ENCODE peak calls at places on chromosomes 16 and 17, in nine cellular contexts. B is pancreas, V is ovary, W is WERI-Rb-1, F is stomach, H is esophagus squamous epithelium, X is PC-3, Z is H7, S is mesenchymal stem cell. L is an unnamed sample. For H3K27me3, the result is how much of the 10 kb centered on the place peaks cover.

GRCh38 chr17:2412561-2413021 is 11.7 kb upstream of the MNT start:
- DNase-seq in F (no peak), H (no peak), S (peak), B (peak), X (no peak), V (peak), W (no peak), Z (peak), L (no peak)

GRCh38 chr17:68777243-68777855 is 176.2 kb upstream of the FAM20A start:
- DNase-seq in B (no peak), F (peak), W (peak), X (peak), S (peak), V (no peak), Z (peak), H (no peak), L (no peak)

GRCh38 chr16:11613381-11614303 is 26.9 kb upstream of the LITAF start:
- DNase-seq in H (peak), B (no peak), S (peak), F (peak), V (no peak), X (peak), Z (no peak), W (no peak), L (no peak)

GRCh38 chr16:85083051-85083639 is 29.1 kb downstream of the CIBAR2 start:
- DNase-seq in V (no peak), Z (peak), B (no peak), W (no peak), X (no peak), S (no peak), F (no peak), H (no peak), L (no peak)

GRCh38 chr16:50884066-50884860 is 142.4 kb downstream of the CYLD start:
- DNase-seq in X (peak), H (no peak), V (no peak), W (peak), F (no peak), S (no peak), Z (peak), B (peak), L (no peak)

GRCh38 chr17:67557921-67558320 is 159.8 kb upstream of the NOL11 start:
- DNase-seq in B (no peak), Z (no peak), S (peak), H (no peak), W (peak), V (no peak), X (no peak), F (no peak), L (no peak)

GRCh38 chr17:29155235-29155965 is 24.8 kb downstream of the MYO18A start:
- DNase-seq in S (peak), F (peak), X (peak), Z (peak), W (no peak), B (peak), V (no peak), H (no peak), L (no peak)

GRCh38 chr17:34249497-34249877 is 5.6 kb upstream of the CCL2 start:
- DNase-seq in F (no peak), W (no peak), S (no peak), V (no peak), X (no peak), B (no peak), H (no peak), Z (no peak), L (no peak)

GRCh38 chr17:4498461-4499397 is at the start of gene SPNS2:
- DNase-seq in V (peak), F (peak), X (peak), H (no peak), Z (peak), W (peak), S (peak), B (peak), L (peak)

GRCh38 chr17:81735181-81736102 is 23.4 kb downstream of the SLC25A10 start:
- DNase-seq in B (peak), Z (no peak), V (peak), W (no peak), H (no peak), F (peak), X (peak), S (peak), L (no peak)

GRCh38 chr17:17179371-17179827 is 26.7 kb downstream of the PLD6 start:
- DNase-seq in F (no peak), S (no peak), X (no peak), W (no peak), H (no peak), B (no peak), V (no peak), Z (no peak), L (no peak)

GRCh38 chr17:42670199-42670924 is 6.4 kb downstream of the PLEKHH3 start:
- DNase-seq in H (no peak), V (no peak), X (no peak), B (peak), W (no peak), S (no peak), Z (peak), F (no peak), L (peak)

GRCh38 chr17:81427446-81428120 is 32.3 kb downstream of the BAHCC1 start:
- DNase-seq in H (no peak), F (peak), B (peak), Z (no peak), S (no peak), X (no peak), V (no peak), W (no peak), L (no peak)

GRCh38 chr17:72193395-72194106 is 72.7 kb downstream of the SOX9 start:
- DNase-seq in X (no peak), B (no peak), V (no peak), S (no peak), H (no peak), F (no peak), Z (no peak), W (no peak), L (no peak)

GRCh38 chr16:75254359-75254837 is 3.0 kb upstream of the BCAR1 start:
- DNase-seq in B (no peak), Z (no peak), F (no peak), W (peak), X (peak), S (peak), V (no peak), H (no peak), L (no peak)

GRCh38 chr16:87576191-87576590 is 26.1 kb upstream of the JPH3 start:
- DNase-seq in F (no peak), V (no peak), W (no peak), Z (peak), X (no peak), B (no peak), S (no peak), H (no peak), L (no peak)

GRCh38 chr16:66900721-66901441 is 17.8 kb downstream of the CDH16 start:
- DNase-seq in W (peak), S (no peak), B (no peak), X (no peak), F (no peak), V (peak), H (no peak), Z (peak), L (no peak)

GRCh38 chr17:10699861-10700260 is 2.5 kb downstream of the ADPRM start:
- DNase-seq in W (no peak), B (no peak), X (no peak), S (peak), F (no peak), Z (no peak), V (no peak), H (no peak), L (peak)

GRCh38 chr16:89555780-89556179 is 4.7 kb upstream of the RPL13 start:
- DNase-seq in W (no peak), X (no peak), H (no peak), V (no peak), Z (no peak), S (no peak), B (no peak), F (no peak), L (no peak)

GRCh38 chr16:848510-849253 is 48.1 kb upstream of the GNG13 start:
- DNase-seq in S (no peak), H (no peak), V (no peak), F (no peak), Z (no peak), X (no peak), B (no peak), W (no peak), L (no peak)

GRCh38 chr16:28067604-28068382 is 4.3 kb upstream of the GSG1L start:
- DNase-seq in X (no peak), F (no peak), V (no peak), B (no peak), Z (no peak), W (no peak), H (no peak), S (no peak), L (no peak)

GRCh38 chr16:24257965-24258364 is 1.8 kb downstream of the CACNG3 start:
- DNase-seq in F (no peak), B (no peak), H (no peak), X (no peak), V (no peak), Z (peak), W (no peak), S (no peak), L (no peak)

GRCh38 chr17:37605813-37606505 is 3.3 kb downstream of the SYNRG start:
- DNase-seq in W (no peak), Z (no peak), S (no peak), B (no peak), V (no peak), H (no peak), F (no peak), X (no peak), L (peak)

GRCh38 chr17:81831563-81831956 is 1.5 kb downstream of the MCRIP1 start:
- DNase-seq in W (no peak), Z (no peak), F (no peak), S (no peak), V (no peak), H (no peak), B (no peak), X (no peak), L (no peak)

GRCh38 chr16:67244387-67245188 is 2.7 kb downstream of the FHOD1 start:
- DNase-seq in W (no peak), B (peak), Z (no peak), F (peak), H (peak), V (peak), S (peak), X (peak), L (peak)

GRCh38 chr17:75596320-75597087 is 8.9 kb downstream of the MYO15B start:
- DNase-seq in S (no peak), V (no peak), Z (peak), F (no peak), H (no peak), W (peak), X (no peak), B (no peak), L (no peak)

GRCh38 chr17:78237403-78238012 is 6.1 kb downstream of the TMEM235 start:
- DNase-seq in S (no peak), X (no peak), Z (no peak), F (peak), B (no peak), W (no peak), H (no peak), V (peak), L (no peak)

GRCh38 chr16:84007946-84008345 is 34.6 kb downstream of the SLC38A8 start:
- DNase-seq in H (no peak), Z (no peak), X (no peak), B (no peak), W (no peak), V (no peak), S (no peak), F (no peak), L (no peak)
- H3K27me3 ChIP-seq in H (under half), Z (under half), X (under half), B (under half), W (under half), V (under half), S (half or more), F (under half), L (under half)

GRCh38 chr17:48384164-48384563 is 45.9 kb downstream of the SKAP1 start:
- DNase-seq in F (no peak), S (no peak), X (no peak), Z (no peak), B (no peak), V (no peak), W (no peak), H (no peak), L (no peak)
- H3K27me3 ChIP-seq in F (under half), S (under half), X (under half), Z (under half), B (under half), V (under half), W (half or more), H (under half), L (under half)

GRCh38 chr17:48642843-48643696 is 16.9 kb upstream of the HOXB9 start:
- DNase-seq in W (no peak), V (no peak), S (no peak), H (no peak), B (no peak), Z (peak), F (no peak), X (no peak), L (no peak)
- H3K27me3 ChIP-seq in W (half or more), V (under half), S (half or more), H (under half), B (under half), Z (half or more), F (under half), X (under half), L (under half)

GRCh38 chr17:9006175-9006767 is 15.0 kb upstream of the NTN1 start:
- DNase-seq in S (no peak), V (no peak), W (no peak), H (no peak), F (no peak), X (no peak), B (no peak), Z (no peak), L (no peak)

GRCh38 chr17:9009737-9010136 is 11.6 kb upstream of the NTN1 start:
- DNase-seq in F (no peak), X (no peak), V (no peak), S (no peak), H (no peak), B (no peak), W (no peak), Z (no peak), L (no peak)

GRCh38 chr17:9007052-9007714 is 14.1 kb upstream of the NTN1 start:
- DNase-seq in W (no peak), B (no peak), F (no peak), H (no peak), S (no peak), X (no peak), Z (no peak), V (no peak), L (no peak)

GRCh38 chr17:9011001-9011400 is 10.3 kb upstream of the NTN1 start:
- DNase-seq in V (no peak), B (no peak), W (no peak), S (no peak), F (no peak), X (no peak), Z (no peak), H (no peak), L (no peak)

DNA sequence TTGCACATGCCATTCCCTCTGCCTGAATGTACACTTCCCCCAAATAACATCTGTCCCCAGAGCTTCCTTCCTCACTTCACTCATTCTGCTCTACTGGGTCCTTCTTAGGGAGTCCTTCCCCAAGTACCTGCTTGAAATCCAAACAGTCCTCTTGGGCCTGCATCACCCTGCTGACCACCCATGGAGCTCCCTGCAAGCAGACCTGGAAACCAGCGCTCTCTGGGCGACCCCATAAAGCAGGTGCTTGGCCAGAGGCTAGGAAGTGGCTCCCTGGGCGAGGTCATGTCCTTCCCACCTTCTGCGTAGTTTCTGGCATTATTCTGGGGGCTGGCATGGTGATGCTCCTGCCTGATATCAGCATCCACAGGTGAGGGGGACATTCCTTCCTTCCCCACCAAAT is 12.2 kb upstream of the NTN1 start:
- DNase-seq in W (no peak), B (no peak), Z (no peak), V (no peak), F (no peak), S (no peak), X (no peak), H (no peak), L (no peak)
- H3K27me3 ChIP-seq in W (under half), B (under half), Z (under half), V (under half), F (under half), S (half or more), X (under half), H (under half), L (under half)

GRCh38 chr17:49975531-49975930 is 6.5 kb downstream of the DLX4 start:
- DNase-seq in S (no peak), Z (no peak), W (peak), F (no peak), V (no peak), H (no peak), B (no peak), X (no peak), L (no peak)

GRCh38 chr17:49978501-49978900 is 9.5 kb downstream of the DLX4 start:
- DNase-seq in H (no peak), X (no peak), Z (no peak), V (no peak), F (no peak), W (no peak), S (no peak), B (no peak), L (no peak)

GRCh38 chr17:49977463-49978389 is 8.7 kb downstream of the DLX4 start:
- DNase-seq in V (no peak), X (no peak), F (no peak), B (no peak), H (no peak), Z (peak), S (no peak), W (no peak), L (no peak)

GRCh38 chr17:49976828-49977202 is 7.8 kb downstream of the DLX4 start:
- DNase-seq in V (no peak), X (no peak), F (no peak), W (no peak), B (no peak), S (no peak), H (no peak), Z (no peak), L (no peak)

GRCh38 chr17:49976163-49976827 is 7.3 kb downstream of the DLX4 start:
- DNase-seq in B (peak), Z (no peak), H (no peak), X (no peak), W (peak), V (no peak), F (no peak), S (no peak), L (no peak)
- H3K27me3 ChIP-seq in B (under half), Z (half or more), H (under half), X (under half), W (under half), V (under half), F (under half), S (half or more), L (under half)

DNA sequence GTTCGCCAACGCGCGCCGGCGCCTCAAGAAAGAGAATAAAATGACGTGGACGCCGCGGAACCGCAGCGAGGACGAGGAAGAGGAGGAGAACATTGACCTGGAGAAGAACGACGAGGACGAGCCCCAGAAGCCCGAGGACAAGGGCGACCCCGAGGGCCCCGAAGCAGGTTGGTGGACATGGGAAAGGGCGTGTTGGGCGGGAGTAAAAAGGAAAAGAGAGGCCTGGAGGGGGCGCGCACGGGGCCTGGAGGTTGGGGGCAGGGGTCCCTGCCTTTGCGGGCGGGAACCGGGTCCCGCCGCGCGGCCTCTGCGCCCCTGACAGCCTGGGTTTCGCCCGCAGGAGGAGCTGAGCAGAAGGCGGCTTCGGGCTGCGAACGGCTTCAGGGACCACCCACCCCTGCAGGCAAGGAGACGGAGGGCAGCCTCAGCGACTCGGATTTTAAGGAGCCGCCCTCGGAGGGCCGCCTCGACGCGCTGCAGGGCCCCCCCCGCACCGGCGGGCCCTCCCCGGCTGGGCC is 2.1 kb downstream of the IRX5 start:
- DNase-seq in V (no peak), B (no peak), H (no peak), F (no peak), W (no peak), X (no peak), Z (peak), S (no peak), L (no peak)
- H3K27me3 ChIP-seq in V (under half), B (under half), H (under half), F (under half), W (under half), X (half or more), Z (half or more), S (under half), L (half or more)

DNA sequence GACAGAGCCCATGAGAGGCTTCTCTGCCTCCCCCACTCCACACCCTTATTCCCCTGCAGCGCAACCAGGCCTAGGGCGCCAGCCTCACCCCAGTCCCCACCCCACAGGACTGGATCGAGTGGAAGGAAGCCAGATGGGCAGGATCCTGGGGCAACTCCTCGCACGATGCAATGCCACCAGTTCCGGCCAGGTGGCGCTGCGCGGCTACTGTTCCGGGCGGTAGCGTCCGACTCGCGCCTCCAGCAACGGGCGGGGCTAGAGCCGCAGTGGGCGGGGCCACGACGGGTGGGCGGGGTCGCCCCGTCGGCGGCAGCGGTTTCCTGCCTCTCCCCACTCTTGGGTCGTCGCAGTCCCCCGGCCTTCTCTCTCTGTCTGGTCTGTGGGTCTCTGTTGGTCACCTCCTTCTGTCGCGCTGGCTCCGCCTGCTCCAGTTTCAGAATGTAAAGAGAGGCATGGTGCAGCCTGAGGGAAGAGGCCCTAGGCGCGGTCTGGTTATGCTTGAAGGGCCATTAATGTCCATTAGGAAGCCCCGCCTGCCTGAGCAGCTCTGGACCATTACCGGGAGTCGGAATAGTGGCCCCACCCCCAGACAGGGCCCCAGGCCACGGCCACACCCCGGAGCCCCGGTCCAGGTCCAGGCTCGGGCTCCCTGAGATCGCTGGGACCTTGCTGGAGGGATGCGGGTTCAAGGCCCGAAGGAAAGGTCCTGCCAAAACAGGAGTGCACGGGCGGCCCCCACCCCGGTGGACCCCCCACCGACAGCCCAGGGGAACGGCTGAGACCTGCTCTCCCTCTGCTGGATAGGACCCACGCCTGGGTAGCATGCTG is 3.4 kb upstream of the NHERF2 start:
- DNase-seq in X (peak), B (peak), W (peak), F (peak), H (peak), V (peak), S (peak), Z (peak), L (peak)
- H3K27me3 ChIP-seq in X (under half), B (under half), W (under half), F (under half), H (under half), V (under half), S (under half), Z (under half), L (under half)

GRCh38 chr17:79349506-79350400 is 261.1 kb downstream of the RBFOX3 start:
- DNase-seq in H (no peak), Z (no peak), S (no peak), F (no peak), W (no peak), B (no peak), X (no peak), V (no peak), L (no peak)
- H3K27me3 ChIP-seq in H (under half), Z (under half), S (half or more), F (under half), W (under half), B (under half), X (half or more), V (under half), L (under half)

L was measured in CD8-positive, alpha-beta T cell.